ENCODE peak calls at places on chromosomes 1 and 21, in seven cellular contexts. One of them, this sample, is unnamed.
A peak's percentile ranks its signal among the peaks of the same experiment; 100 is the strongest.

GRCh38 chr1:4095466-4095865 is 195.4 kb upstream of the C1orf174 start:
- DNase-seq in HAP-1: no peak
- DNase-seq in NCI-H2029 treated with DMSO at 0.1 percent for 48 hours: no peak
- DNase-seq in NCI-H1092 treated with DMSO at 0.1 percent for 48 hours: no peak
- DNase-seq in H1: no peak
- DNase-seq in caudate nucleus: no peak
- DNase-seq in body of pancreas: no peak
- DNase-seq in this sample: no peak

GRCh38 chr1:156963621-156964020 is 43.2 kb downstream of the LRRC71 start:
- DNase-seq in HAP-1: no peak
- DNase-seq in NCI-H2029 treated with DMSO at 0.1 percent for 48 hours: no peak
- DNase-seq in NCI-H1092 treated with DMSO at 0.1 percent for 48 hours: no peak
- DNase-seq in H1: no peak
- DNase-seq in caudate nucleus: no peak
- DNase-seq in body of pancreas: no peak
- DNase-seq in this sample: no peak

GRCh38 chr21:40658237-40658636 is 188.7 kb downstream of the DSCAM start:
- DNase-seq in HAP-1: no peak
- DNase-seq in NCI-H2029 treated with DMSO at 0.1 percent for 48 hours: peak; percentile 27
- DNase-seq in NCI-H1092 treated with DMSO at 0.1 percent for 48 hours: peak; percentile 87
- DNase-seq in H1: no peak
- DNase-seq in caudate nucleus: no peak
- DNase-seq in body of pancreas: no peak
- DNase-seq in this sample: no peak

GRCh38 chr1:183607322-183607980 is 17.2 kb upstream of the NCF2 start:
- DNase-seq in HAP-1: no peak
- DNase-seq in NCI-H2029 treated with DMSO at 0.1 percent for 48 hours: no peak
- DNase-seq in NCI-H1092 treated with DMSO at 0.1 percent for 48 hours: no peak
- DNase-seq in H1: no peak
- DNase-seq in caudate nucleus: no peak
- DNase-seq in body of pancreas: no peak
- DNase-seq in this sample: no peak

GRCh38 chr1:155396874-155397476 is 76.3 kb downstream of the RUSC1 start:
- DNase-seq in HAP-1: no peak
- DNase-seq in NCI-H2029 treated with DMSO at 0.1 percent for 48 hours: no peak
- DNase-seq in NCI-H1092 treated with DMSO at 0.1 percent for 48 hours: no peak
- DNase-seq in H1: peak; percentile 32
- DNase-seq in caudate nucleus: no peak
- DNase-seq in body of pancreas: no peak
- DNase-seq in this sample: no peak

GRCh38 chr1:88802404-88802803 is 89.0 kb downstream of the GTF2B start:
- DNase-seq in HAP-1: no peak
- DNase-seq in NCI-H2029 treated with DMSO at 0.1 percent for 48 hours: no peak
- DNase-seq in NCI-H1092 treated with DMSO at 0.1 percent for 48 hours: no peak
- DNase-seq in H1: no peak
- DNase-seq in caudate nucleus: no peak
- DNase-seq in body of pancreas: no peak
- DNase-seq in this sample: no peak

GRCh38 chr21:37207441-37208009 is 59.6 kb downstream of the VPS26C start:
- DNase-seq in HAP-1: no peak
- DNase-seq in NCI-H2029 treated with DMSO at 0.1 percent for 48 hours: peak; percentile 83
- DNase-seq in NCI-H1092 treated with DMSO at 0.1 percent for 48 hours: no peak
- DNase-seq in H1: no peak
- DNase-seq in caudate nucleus: no peak
- DNase-seq in body of pancreas: peak; percentile 42
- DNase-seq in this sample: no peak

GRCh38 chr1:100362821-100363466 is 10.6 kb downstream of the CDC14A start:
- DNase-seq in HAP-1: peak; percentile 56
- DNase-seq in NCI-H2029 treated with DMSO at 0.1 percent for 48 hours: no peak
- DNase-seq in NCI-H1092 treated with DMSO at 0.1 percent for 48 hours: no peak
- DNase-seq in H1: no peak
- DNase-seq in caudate nucleus: no peak
- DNase-seq in body of pancreas: no peak
- DNase-seq in this sample: no peak

GRCh38 chr1:17966341-17966740 is 141.3 kb upstream of the IGSF21 start:
- DNase-seq in HAP-1: no peak
- DNase-seq in NCI-H2029 treated with DMSO at 0.1 percent for 48 hours: no peak
- DNase-seq in NCI-H1092 treated with DMSO at 0.1 percent for 48 hours: no peak
- DNase-seq in H1: no peak
- DNase-seq in caudate nucleus: no peak
- DNase-seq in body of pancreas: no peak
- DNase-seq in this sample: no peak

GRCh38 chr1:1173793-1174415 is at the start of gene TTLL10:
- DNase-seq in HAP-1: no peak
- DNase-seq in NCI-H2029 treated with DMSO at 0.1 percent for 48 hours: no peak
- DNase-seq in NCI-H1092 treated with DMSO at 0.1 percent for 48 hours: no peak
- DNase-seq in H1: peak; percentile 86
- DNase-seq in caudate nucleus: no peak
- DNase-seq in body of pancreas: peak; percentile 27
- DNase-seq in this sample: no peak

GRCh38 chr1:207306603-207307002 is 14.9 kb upstream of the CD55 start:
- DNase-seq in HAP-1: no peak
- DNase-seq in NCI-H2029 treated with DMSO at 0.1 percent for 48 hours: no peak
- DNase-seq in NCI-H1092 treated with DMSO at 0.1 percent for 48 hours: no peak
- DNase-seq in H1: no peak
- DNase-seq in caudate nucleus: no peak
- DNase-seq in body of pancreas: no peak
- DNase-seq in this sample: no peak

GRCh38 chr21:22421416-22422190 is 1423.4 kb downstream of the NCAM2 start:
- DNase-seq in HAP-1: no peak
- DNase-seq in NCI-H2029 treated with DMSO at 0.1 percent for 48 hours: no peak
- DNase-seq in NCI-H1092 treated with DMSO at 0.1 percent for 48 hours: no peak
- DNase-seq in H1: no peak
- DNase-seq in caudate nucleus: no peak
- DNase-seq in body of pancreas: no peak
- DNase-seq in this sample: no peak

GRCh38 chr1:38088366-38088765 is 41.8 kb upstream of the POU3F1 start:
- DNase-seq in HAP-1: no peak
- DNase-seq in NCI-H2029 treated with DMSO at 0.1 percent for 48 hours: no peak
- DNase-seq in NCI-H1092 treated with DMSO at 0.1 percent for 48 hours: no peak
- DNase-seq in H1: no peak
- DNase-seq in caudate nucleus: no peak
- DNase-seq in body of pancreas: no peak
- DNase-seq in this sample: no peak

GRCh38 chr1:35062518-35063196 is 16.5 kb upstream of the ZMYM1 start:
- DNase-seq in HAP-1: no peak
- DNase-seq in NCI-H2029 treated with DMSO at 0.1 percent for 48 hours: no peak
- DNase-seq in NCI-H1092 treated with DMSO at 0.1 percent for 48 hours: no peak
- DNase-seq in H1: no peak
- DNase-seq in caudate nucleus: no peak
- DNase-seq in body of pancreas: no peak
- DNase-seq in this sample: no peak

GRCh38 chr1:29634324-29635072 is 398.2 kb downstream of the PTPRU start:
- DNase-seq in HAP-1: no peak
- DNase-seq in NCI-H2029 treated with DMSO at 0.1 percent for 48 hours: no peak
- DNase-seq in NCI-H1092 treated with DMSO at 0.1 percent for 48 hours: no peak
- DNase-seq in H1: no peak
- DNase-seq in caudate nucleus: no peak
- DNase-seq in body of pancreas: no peak
- DNase-seq in this sample: no peak

GRCh38 chr21:33078907-33079582 is 9.1 kb downstream of the OLIG1 start:
- DNase-seq in HAP-1: no peak
- DNase-seq in NCI-H2029 treated with DMSO at 0.1 percent for 48 hours: no peak
- DNase-seq in NCI-H1092 treated with DMSO at 0.1 percent for 48 hours: no peak
- DNase-seq in H1: no peak
- DNase-seq in caudate nucleus: peak; percentile 55
- DNase-seq in body of pancreas: peak; percentile 56
- DNase-seq in this sample: peak; percentile 75

GRCh38 chr1:10001016-10001665 is 4.1 kb downstream of the RBP7 start:
- DNase-seq in HAP-1: no peak
- DNase-seq in NCI-H2029 treated with DMSO at 0.1 percent for 48 hours: no peak
- DNase-seq in NCI-H1092 treated with DMSO at 0.1 percent for 48 hours: no peak
- DNase-seq in H1: no peak
- DNase-seq in caudate nucleus: no peak
- DNase-seq in body of pancreas: no peak
- DNase-seq in this sample: no peak

GRCh38 chr1:158147396-158148353 is 33.0 kb upstream of the CD1D start:
- DNase-seq in HAP-1: no peak
- DNase-seq in NCI-H2029 treated with DMSO at 0.1 percent for 48 hours: no peak
- DNase-seq in NCI-H1092 treated with DMSO at 0.1 percent for 48 hours: no peak
- DNase-seq in H1: no peak
- DNase-seq in caudate nucleus: no peak
- DNase-seq in body of pancreas: no peak
- DNase-seq in this sample: peak; percentile 14

GRCh38 chr1:222310830-222311229 is 237.1 kb downstream of the HHIPL2 start:
- DNase-seq in HAP-1: no peak
- DNase-seq in NCI-H2029 treated with DMSO at 0.1 percent for 48 hours: no peak
- DNase-seq in NCI-H1092 treated with DMSO at 0.1 percent for 48 hours: no peak
- DNase-seq in H1: no peak
- DNase-seq in caudate nucleus: peak; percentile 2
- DNase-seq in body of pancreas: no peak
- DNase-seq in this sample: no peak

GRCh38 chr1:194241215-194241614 is 1054.8 kb upstream of the B3GALT2 start:
- DNase-seq in HAP-1: no peak
- DNase-seq in NCI-H2029 treated with DMSO at 0.1 percent for 48 hours: no peak
- DNase-seq in NCI-H1092 treated with DMSO at 0.1 percent for 48 hours: no peak
- DNase-seq in H1: no peak
- DNase-seq in caudate nucleus: no peak
- DNase-seq in body of pancreas: no peak
- DNase-seq in this sample: no peak

GRCh38 chr1:218476385-218476784 is 131.2 kb downstream of the TGFB2 start:
- DNase-seq in HAP-1: no peak
- DNase-seq in NCI-H2029 treated with DMSO at 0.1 percent for 48 hours: no peak
- DNase-seq in NCI-H1092 treated with DMSO at 0.1 percent for 48 hours: no peak
- DNase-seq in H1: no peak
- DNase-seq in caudate nucleus: no peak
- DNase-seq in body of pancreas: no peak
- DNase-seq in this sample: peak; percentile 86

GRCh38 chr1:93322349-93322748 is 23.4 kb upstream of the DR1 start:
- DNase-seq in HAP-1: no peak
- DNase-seq in NCI-H2029 treated with DMSO at 0.1 percent for 48 hours: no peak
- DNase-seq in NCI-H1092 treated with DMSO at 0.1 percent for 48 hours: no peak
- DNase-seq in H1: no peak
- DNase-seq in caudate nucleus: no peak
- DNase-seq in body of pancreas: peak; percentile 46
- DNase-seq in this sample: no peak

GRCh38 chr1:179036844-179037465 is 11.3 kb downstream of the FAM20B start:
- DNase-seq in HAP-1: no peak
- DNase-seq in NCI-H2029 treated with DMSO at 0.1 percent for 48 hours: no peak
- DNase-seq in NCI-H1092 treated with DMSO at 0.1 percent for 48 hours: no peak
- DNase-seq in H1: no peak
- DNase-seq in caudate nucleus: no peak
- DNase-seq in body of pancreas: no peak
- DNase-seq in this sample: no peak

This sample was measured in kidney epithelial cell.